ENCODE peak calls at places on chromosome 14, in five cellular contexts. One of them, this sample, is unnamed.

GRCh38 chr14:101361451-101362433 is 199.6 kb upstream of the DIO3 start:
- DNase-seq in adipocyte: no peak
- DNase-seq in SK-MEL-5: no peak
- DNase-seq in left ventricle myocardium inferior: no peak
- DNase-seq in HuH-7.5: no peak
- DNase-seq in this sample: no peak

GRCh38 chr14:43647302-43647701 is 859.8 kb downstream of the FSCB start:
- DNase-seq in left ventricle myocardium inferior: no peak
- DNase-seq in HuH-7.5: no peak
- DNase-seq in SK-MEL-5: peak
- DNase-seq in adipocyte: no peak
- DNase-seq in this sample: no peak

GRCh38 chr14:25003537-25003936 is 46.4 kb downstream of the STXBP6 start:
- DNase-seq in adipocyte: peak
- DNase-seq in left ventricle myocardium inferior: no peak
- DNase-seq in SK-MEL-5: no peak
- DNase-seq in HuH-7.5: no peak
- DNase-seq in this sample: no peak

GRCh38 chr14:36901846-36902245 is 240.2 kb downstream of the PAX9 start:
- DNase-seq in SK-MEL-5: no peak
- DNase-seq in left ventricle myocardium inferior: no peak
- DNase-seq in HuH-7.5: no peak
- DNase-seq in adipocyte: peak
- DNase-seq in this sample: no peak

GRCh38 chr14:31560759-31561154 is 447 bp upstream of the NUBPL start:
- DNase-seq in adipocyte: peak
- DNase-seq in left ventricle myocardium inferior: no peak
- DNase-seq in SK-MEL-5: no peak
- DNase-seq in HuH-7.5: peak
- DNase-seq in this sample: no peak

GRCh38 chr14:56002876-56003625 is 115.2 kb upstream of the PELI2 start:
- DNase-seq in SK-MEL-5: no peak
- DNase-seq in left ventricle myocardium inferior: no peak
- DNase-seq in HuH-7.5: no peak
- DNase-seq in adipocyte: no peak
- DNase-seq in this sample: no peak

GRCh38 chr14:98868846-98869245 is 403.2 kb downstream of the BCL11B start:
- DNase-seq in SK-MEL-5: no peak
- DNase-seq in HuH-7.5: no peak
- DNase-seq in adipocyte: no peak
- DNase-seq in left ventricle myocardium inferior: no peak
- DNase-seq in this sample: no peak

GRCh38 chr14:89493877-89494634 is 77.0 kb upstream of the FOXN3 start:
- DNase-seq in adipocyte: no peak
- DNase-seq in HuH-7.5: no peak
- DNase-seq in SK-MEL-5: no peak
- DNase-seq in left ventricle myocardium inferior: no peak
- DNase-seq in this sample: no peak

GRCh38 chr14:32683679-32684078 is 255.0 kb upstream of the NPAS3 start:
- DNase-seq in left ventricle myocardium inferior: no peak
- DNase-seq in HuH-7.5: no peak
- DNase-seq in SK-MEL-5: no peak
- DNase-seq in adipocyte: no peak
- DNase-seq in this sample: no peak

GRCh38 chr14:89424241-89424640 is 7.2 kb upstream of the FOXN3 start:
- DNase-seq in left ventricle myocardium inferior: no peak
- DNase-seq in adipocyte: no peak
- DNase-seq in SK-MEL-5: no peak
- DNase-seq in HuH-7.5: no peak
- DNase-seq in this sample: no peak

GRCh38 chr14:89618821-89619551 is 202.0 kb upstream of the FOXN3 start:
- DNase-seq in left ventricle myocardium inferior: peak
- DNase-seq in SK-MEL-5: peak
- DNase-seq in HuH-7.5: peak
- DNase-seq in adipocyte: peak
- DNase-seq in this sample: peak

GRCh38 chr14:27050195-27050594 is 452.4 kb upstream of the NOVA1 start:
- DNase-seq in left ventricle myocardium inferior: no peak
- DNase-seq in HuH-7.5: no peak
- DNase-seq in SK-MEL-5: peak
- DNase-seq in adipocyte: no peak
- DNase-seq in this sample: no peak

GRCh38 chr14:53060046-53060445 is 93.1 kb downstream of the DDHD1 start:
- DNase-seq in HuH-7.5: no peak
- DNase-seq in adipocyte: no peak
- DNase-seq in SK-MEL-5: no peak
- DNase-seq in left ventricle myocardium inferior: no peak
- DNase-seq in this sample: no peak

GRCh38 chr14:59103396-59103795 is 85.1 kb upstream of the DAAM1 start:
- DNase-seq in SK-MEL-5: no peak
- DNase-seq in HuH-7.5: no peak
- DNase-seq in adipocyte: peak
- DNase-seq in left ventricle myocardium inferior: no peak
- DNase-seq in this sample: no peak

GRCh38 chr14:85856430-85856829 is 326.5 kb downstream of the FLRT2 start:
- DNase-seq in HuH-7.5: no peak
- DNase-seq in adipocyte: peak
- DNase-seq in left ventricle myocardium inferior: no peak
- DNase-seq in SK-MEL-5: peak
- DNase-seq in this sample: no peak

GRCh38 chr14:22448035-22448904 is 140.8 kb downstream of the DAD1 start:
- DNase-seq in HuH-7.5: no peak
- DNase-seq in left ventricle myocardium inferior: no peak
- DNase-seq in SK-MEL-5: no peak
- DNase-seq in adipocyte: no peak
- DNase-seq in this sample: no peak

GRCh38 chr14:89755816-89756215 is 198.7 kb downstream of the EFCAB11 start:
- DNase-seq in SK-MEL-5: no peak
- DNase-seq in HuH-7.5: no peak
- DNase-seq in left ventricle myocardium inferior: peak
- DNase-seq in adipocyte: no peak
- DNase-seq in this sample: no peak

GRCh38 chr14:103136388-103137271 is 13.4 kb downstream of the TNFAIP2 start:
- DNase-seq in left ventricle myocardium inferior: no peak
- DNase-seq in SK-MEL-5: no peak
- DNase-seq in HuH-7.5: no peak
- DNase-seq in adipocyte: peak
- DNase-seq in this sample: peak

GRCh38 chr14:88613552-88614010 is 50.7 kb downstream of the ZC3H14 start:
- DNase-seq in adipocyte: peak
- DNase-seq in HuH-7.5: peak
- DNase-seq in SK-MEL-5: no peak
- DNase-seq in left ventricle myocardium inferior: no peak
- DNase-seq in this sample: no peak

GRCh38 chr14:20302042-20302761 is 3.5 kb downstream of the TTC5 start:
- DNase-seq in HuH-7.5: no peak
- DNase-seq in adipocyte: peak
- DNase-seq in left ventricle myocardium inferior: no peak
- DNase-seq in SK-MEL-5: peak
- DNase-seq in this sample: no peak